ENCODE peak calls at places on chromosome 12, in ten cellular contexts. P, N, V, J, U, L, K, Z, R and X are unnamed samples.

GRCh38 chr12:108759914-108760313 is 28.6 kb upstream of the CORO1C start:
- DNase-seq in P (no peak), L (no peak), K (no peak), R (no peak), Z (no peak), J (no peak), V (no peak), U (no peak), N (no peak), X (no peak)

GRCh38 chr12:111741235-111741812 is 25.4 kb upstream of the ALDH2 start:
- DNase-seq in K (peak; percentile 12), J (no peak), P (no peak), R (no peak), U (no peak), V (peak; percentile 87), Z (peak; percentile 20), N (no peak), L (no peak), X (peak; percentile 68)

GRCh38 chr12:53798575-53798974 is 46.8 kb upstream of the CISTR start:
- DNase-seq in P (no peak), U (no peak), Z (no peak), L (no peak), V (no peak), K (peak; percentile 2), R (no peak), J (no peak), N (no peak), X (peak; percentile 70)

GRCh38 chr12:31491819-31492598 is 98.9 kb downstream of the DENND5B start:
- DNase-seq in Z (no peak), V (no peak), R (peak; percentile 94), U (no peak), N (no peak), J (no peak), P (no peak), K (peak; percentile 81), L (peak; percentile 88), X (peak; percentile 55)

GRCh38 chr12:7498832-7499231 is 4.7 kb downstream of the CD163 start:
- DNase-seq in V (no peak), J (no peak), K (peak; percentile 86), P (no peak), Z (no peak), L (no peak), U (no peak), N (no peak), R (peak; percentile 96), X (no peak)

GRCh38 chr12:112380663-112381420 is 1.4 kb downstream of the HECTD4 start:
- DNase-seq in R (peak; percentile 57), J (no peak), U (no peak), Z (peak; percentile 23), K (peak; percentile 38), P (peak; percentile 58), L (no peak), V (peak; percentile 20), N (no peak), X (peak; percentile 22)

GRCh38 chr12:111991946-111992345 is 21.0 kb downstream of the TMEM116 start:
- DNase-seq in U (no peak), R (peak; percentile 59), P (no peak), L (no peak), N (no peak), Z (no peak), J (no peak), V (no peak), K (no peak), X (no peak)

GRCh38 chr12:8493084-8493483 is 20.2 kb upstream of the CLEC4D start:
- DNase-seq in L (no peak), U (no peak), R (no peak), P (peak; percentile 74), J (peak; percentile 75), K (no peak), V (no peak), N (no peak), Z (no peak), X (no peak)

GRCh38 chr12:19168634-19169033 is 39.1 kb downstream of the PLEKHA5 start:
- DNase-seq in K (no peak), J (no peak), L (no peak), N (no peak), Z (no peak), R (no peak), U (no peak), P (no peak), V (no peak), X (no peak)

GRCh38 chr12:132178801-132179401 is 34.6 kb downstream of the NOC4L start:
- DNase-seq in Z (no peak), L (no peak), N (peak; percentile 35), U (no peak), V (no peak), R (no peak), P (no peak), K (no peak), J (no peak), X (no peak)

GRCh38 chr12:45349911-45350310 is 134.0 kb downstream of the ANO6 start:
- DNase-seq in L (no peak), N (no peak), R (peak; percentile 49), K (peak; percentile 36), J (no peak), U (no peak), V (no peak), P (no peak), Z (no peak), X (no peak)

GRCh38 chr12:89349814-89350213 is 2.5 kb downstream of the DUSP6 start:
- DNase-seq in U (peak; percentile 14), K (peak; percentile 68), Z (peak; percentile 39), J (no peak), V (no peak), L (peak; percentile 59), R (peak; percentile 79), N (no peak), P (no peak), X (peak; percentile 88)

GRCh38 chr12:90682398-90682797 is 272.6 kb downstream of the CCER1 start:
- DNase-seq in R (peak; percentile 68), U (no peak), P (no peak), L (no peak), K (peak; percentile 45), N (no peak), J (no peak), Z (no peak), V (no peak), X (no peak)

GRCh38 chr12:65209655-65210043 is 40.3 kb downstream of the LEMD3 start:
- DNase-seq in U (no peak), Z (no peak), K (no peak), V (no peak), L (no peak), N (no peak), J (peak; percentile 48), R (no peak), P (no peak), X (no peak)

GRCh38 chr12:75632452-75632851 is 121.0 kb upstream of the KRR1 start:
- DNase-seq in U (no peak), Z (no peak), V (peak; percentile 64), N (no peak), L (no peak), K (no peak), J (no peak), P (no peak), R (no peak), X (no peak)